ENCODE peak calls at places on chromosome X, in five cellular contexts. Q is T-helper 2 cell; B is EH; J is stimulated activated CD4-positive, alpha-beta T cell treated with anti-CD3 and anti-CD28 coated beads, Interleukin-1b, Interleukin-23, amount 100 ng/mL, for 24 hours; U is activated T-helper 1 cell treated with anti-CD3 and anti-CD28 coated beads, Interleukin-2, amount 50 U/mL, for 16 hours. T is an unnamed sample.

GRCh38 chrX:134764202-134764785 is 106.0 kb upstream of the PLAC1 start:
- DNase-seq in Q (no peak), B (peak; percentile 46), J (no peak), U (no peak), T (no peak)

GRCh38 chrX:143757887-143758286 is 37.3 kb upstream of the SPANXN2 start:
- DNase-seq in Q (no peak), B (no peak), J (no peak), U (no peak), T (no peak)

GRCh38 chrX:39850209-39850608 is 247.5 kb downstream of the BCOR start:
- DNase-seq in Q (no peak), B (no peak), J (no peak), U (no peak), T (no peak)

GRCh38 chrX:24647257-24648058 is at the start of gene PCYT1B:
- DNase-seq in Q (peak; percentile 31), B (peak; percentile 71), J (peak; percentile 17), U (peak; percentile 14), T (peak; percentile 50)

GRCh38 chrX:97027384-97027922 is 143.7 kb downstream of the RPA4 start:
- DNase-seq in Q (no peak), B (no peak), J (no peak), U (no peak), T (no peak)

GRCh38 chrX:17174671-17175070 is 200.3 kb upstream of the NHS start:
- DNase-seq in Q (no peak), B (no peak), J (no peak), U (no peak), T (no peak)

GRCh38 chrX:16386126-16386525 is 218.8 kb downstream of the MAGEB17 start:
- DNase-seq in Q (no peak), B (peak; percentile 35), J (no peak), U (no peak), T (no peak)

GRCh38 chrX:129520151-129520550 is 3.1 kb downstream of the SMARCA1 start:
- DNase-seq in Q (no peak), B (no peak), J (no peak), U (no peak), T (no peak)

GRCh38 chrX:16771483-16772398 is 14.5 kb upstream of the TXLNG start:
- DNase-seq in Q (no peak), B (peak; percentile 40), J (no peak), U (no peak), T (no peak)

GRCh38 chrX:3345281-3346081 is 971 bp downstream of the MXRA5 start:
- DNase-seq in Q (no peak), B (peak; percentile 73), J (no peak), U (no peak), T (peak; percentile 49)

T was measured in breast epithelium.